ENCODE peak calls at places on chromosomes 6 and 20, in five cellular contexts. Y is NCI-H446 treated with DMSO at 0.1 percent for 48 hours, B is nucleus accumbens, L is kidney, T is KG1. W is an unnamed sample.
A peak's percentile ranks its signal among the peaks of the same experiment; 100 is the strongest.

GRCh38 chr20:63750807-63751470 is 11.4 kb downstream of the SLC2A4RG start:
- DNase-seq in L (peak; percentile 75), B (no peak), T (no peak), Y (no peak), W (no peak)

GRCh38 chr20:23187759-23188158 is 101.6 kb upstream of the CD93 start:
- DNase-seq in Y (no peak), B (no peak), T (no peak), L (peak; percentile 80), W (no peak)

GRCh38 chr6:27672113-27672799 is 199.4 kb upstream of the ZNF184 start:
- DNase-seq in L (no peak), T (peak; percentile 43), Y (peak; percentile 42), B (no peak), W (no peak)

GRCh38 chr6:129434091-129434490 is 275.9 kb downstream of the ARHGAP18 start:
- DNase-seq in T (no peak), L (no peak), Y (no peak), B (no peak), W (no peak)

GRCh38 chr6:45610374-45610773 is 232.6 kb upstream of the SUPT3H start:
- DNase-seq in T (no peak), B (no peak), Y (no peak), L (no peak), W (no peak)

GRCh38 chr20:24289737-24290481 is 179.5 kb upstream of the SYNDIG1 start:
- DNase-seq in Y (no peak), B (no peak), L (no peak), T (peak; percentile 73), W (no peak)

GRCh38 chr20:4046926-4047325 is 31.6 kb upstream of the RNF24 start:
- DNase-seq in B (no peak), T (no peak), Y (no peak), L (no peak), W (no peak)

GRCh38 chr6:79602859-79603258 is 28.3 kb upstream of the SH3BGRL2 start:
- DNase-seq in B (no peak), Y (peak; percentile 22), L (no peak), T (no peak), W (no peak)

GRCh38 chr6:52992980-52993379 is 2.1 kb downstream of the GSTA4 start:
- DNase-seq in Y (no peak), T (no peak), B (no peak), L (no peak), W (no peak)

GRCh38 chr20:36885355-36885754 is 9.4 kb downstream of the TLDC2 start:
- DNase-seq in T (no peak), L (no peak), Y (no peak), B (no peak), W (no peak)

GRCh38 chr20:43102394-43102793 is 87.3 kb downstream of the PTPRT start:
- DNase-seq in Y (no peak), B (no peak), L (no peak), T (no peak), W (no peak)

GRCh38 chr6:51753635-51754034 is 333.8 kb downstream of the PKHD1 start:
- DNase-seq in T (no peak), L (no peak), B (no peak), Y (no peak), W (no peak)

GRCh38 chr6:6584310-6585002 is 4.1 kb upstream of the LY86 start:
- DNase-seq in B (no peak), Y (no peak), T (no peak), L (no peak), W (no peak)

GRCh38 chr6:113842165-113842564 is 15.0 kb upstream of the MARCKS start:
- DNase-seq in B (no peak), T (no peak), L (no peak), Y (no peak), W (no peak)

GRCh38 chr20:41173791-41174341 is 36.5 kb downstream of the PLCG1 start:
- DNase-seq in Y (no peak), L (peak; percentile 76), B (no peak), T (no peak), W (no peak)

GRCh38 chr6:35019171-35019570 is 122.0 kb downstream of the TCP11 start:
- DNase-seq in B (no peak), Y (no peak), T (no peak), L (no peak), W (no peak)

GRCh38 chr20:57772349-57772964 is 62.6 kb upstream of the PMEPA1 start:
- DNase-seq in T (peak; percentile 43), L (no peak), Y (peak; percentile 11), B (no peak), W (no peak)

GRCh38 chr20:10532351-10532750 is 97.2 kb downstream of the SLX4IP start:
- DNase-seq in L (no peak), Y (no peak), B (no peak), T (no peak), W (no peak)

GRCh38 chr6:19465760-19466159 is 371.4 kb upstream of the ID4 start:
- DNase-seq in Y (peak; percentile 86), T (no peak), L (no peak), B (no peak), W (no peak)

GRCh38 chr6:139152088-139152891 is 17.4 kb downstream of the HECA start:
- DNase-seq in B (no peak), L (no peak), Y (no peak), T (no peak), W (no peak)

GRCh38 chr6:45569210-45569945 is 191.6 kb upstream of the SUPT3H start:
- DNase-seq in L (no peak), T (no peak), Y (no peak), B (no peak), W (no peak)